ENCODE peak calls at places on chromosomes 6 and 20, in four cellular contexts. One of them, this sample, is unnamed.

GRCh38 chr6:134909701-134910595 is 40.0 kb downstream of the ALDH8A1 start:
- DNase-seq in adrenal gland: peak
- DNase-seq in endothelial cell of umbilical vein: no peak
- DNase-seq in psoas muscle: no peak
- DNase-seq in this sample: no peak

GRCh38 chr20:31661625-31662371 is 24.1 kb downstream of the COX4I2 start:
- DNase-seq in psoas muscle: peak
- DNase-seq in endothelial cell of umbilical vein: peak
- DNase-seq in adrenal gland: peak
- DNase-seq in this sample: peak

GRCh38 chr6:25027221-25027916 is 91.6 kb upstream of the RIPOR2 start:
- DNase-seq in adrenal gland: no peak
- DNase-seq in psoas muscle: no peak
- DNase-seq in endothelial cell of umbilical vein: no peak
- DNase-seq in this sample: no peak

GRCh38 chr20:24488064-24488799 is 18.8 kb downstream of the SYNDIG1 start:
- DNase-seq in psoas muscle: no peak
- DNase-seq in adrenal gland: no peak
- DNase-seq in endothelial cell of umbilical vein: no peak
- DNase-seq in this sample: no peak

GRCh38 chr6:36514554-36515456 is 32.5 kb downstream of the STK38 start:
- DNase-seq in endothelial cell of umbilical vein: no peak
- DNase-seq in adrenal gland: no peak
- DNase-seq in psoas muscle: no peak
- DNase-seq in this sample: no peak

GRCh38 chr20:58993332-58994248 is 12.5 kb downstream of the NELFCD start:
- DNase-seq in adrenal gland: peak
- DNase-seq in endothelial cell of umbilical vein: no peak
- DNase-seq in psoas muscle: no peak
- DNase-seq in this sample: no peak

GRCh38 chr6:130700397-130700796 is 126.8 kb upstream of the SMLR1 start:
- DNase-seq in psoas muscle: no peak
- DNase-seq in endothelial cell of umbilical vein: no peak
- DNase-seq in adrenal gland: no peak
- DNase-seq in this sample: no peak

GRCh38 chr6:57305754-57306153 is 11.7 kb upstream of the PRIM2 start:
- DNase-seq in psoas muscle: no peak
- DNase-seq in endothelial cell of umbilical vein: no peak
- DNase-seq in adrenal gland: no peak
- DNase-seq in this sample: peak

GRCh38 chr20:20410678-20411077 is 42.8 kb downstream of the INSM1 start:
- DNase-seq in psoas muscle: no peak
- DNase-seq in endothelial cell of umbilical vein: peak
- DNase-seq in adrenal gland: peak
- DNase-seq in this sample: no peak

GRCh38 chr6:170093658-170094596 is 197.0 kb downstream of the DLL1 start:
- DNase-seq in psoas muscle: no peak
- DNase-seq in endothelial cell of umbilical vein: no peak
- DNase-seq in adrenal gland: no peak
- DNase-seq in this sample: no peak

GRCh38 chr6:126701799-126702198 is 361.9 kb downstream of the CENPW start:
- DNase-seq in endothelial cell of umbilical vein: no peak
- DNase-seq in psoas muscle: no peak
- DNase-seq in adrenal gland: no peak
- DNase-seq in this sample: no peak

GRCh38 chr6:16964553-16965499 is 137.0 kb upstream of the STMND1 start:
- DNase-seq in psoas muscle: peak
- DNase-seq in adrenal gland: peak
- DNase-seq in endothelial cell of umbilical vein: peak
- DNase-seq in this sample: peak

GRCh38 chr6:8506123-8506522 is 70.8 kb upstream of the SLC35B3 start:
- DNase-seq in endothelial cell of umbilical vein: no peak
- DNase-seq in psoas muscle: no peak
- DNase-seq in adrenal gland: no peak
- DNase-seq in this sample: no peak

GRCh38 chr20:51481311-51481997 is 61.1 kb downstream of the NFATC2 start:
- DNase-seq in endothelial cell of umbilical vein: no peak
- DNase-seq in psoas muscle: no peak
- DNase-seq in adrenal gland: no peak
- DNase-seq in this sample: no peak

GRCh38 chr6:117344444-117345291 is 79.3 kb downstream of the VGLL2 start:
- DNase-seq in psoas muscle: no peak
- DNase-seq in adrenal gland: no peak
- DNase-seq in endothelial cell of umbilical vein: no peak
- DNase-seq in this sample: no peak

GRCh38 chr20:48329676-48330644 is 497.8 kb downstream of the PREX1 start:
- DNase-seq in endothelial cell of umbilical vein: peak
- DNase-seq in adrenal gland: no peak
- DNase-seq in psoas muscle: no peak
- DNase-seq in this sample: no peak

GRCh38 chr6:124158024-124158423 is 354.4 kb downstream of the NKAIN2 start:
- DNase-seq in psoas muscle: no peak
- DNase-seq in endothelial cell of umbilical vein: no peak
- DNase-seq in adrenal gland: no peak
- DNase-seq in this sample: no peak

GRCh38 chr6:148451690-148452089 is 109.1 kb downstream of the SASH1 start:
- DNase-seq in adrenal gland: no peak
- DNase-seq in psoas muscle: no peak
- DNase-seq in endothelial cell of umbilical vein: no peak
- DNase-seq in this sample: no peak

GRCh38 chr6:58290177-58290576 is 972.7 kb downstream of the PRIM2 start:
- DNase-seq in adrenal gland: no peak
- DNase-seq in psoas muscle: no peak
- DNase-seq in endothelial cell of umbilical vein: no peak
- DNase-seq in this sample: no peak

GRCh38 chr6:13725570-13725969 is 13.9 kb upstream of the RANBP9 start:
- DNase-seq in adrenal gland: no peak
- DNase-seq in endothelial cell of umbilical vein: no peak
- DNase-seq in psoas muscle: no peak
- DNase-seq in this sample: no peak

GRCh38 chr6:29850011-29850553 is 22.5 kb downstream of the HLA-G start:
- DNase-seq in endothelial cell of umbilical vein: no peak
- DNase-seq in psoas muscle: peak
- DNase-seq in adrenal gland: peak
- DNase-seq in this sample: no peak

GRCh38 chr20:1811621-1812498 is 83.3 kb upstream of the SIRPA start:
- DNase-seq in psoas muscle: no peak
- DNase-seq in endothelial cell of umbilical vein: no peak
- DNase-seq in adrenal gland: no peak
- DNase-seq in this sample: peak

GRCh38 chr6:118856301-118856700 is 37.7 kb upstream of the ASF1A start:
- DNase-seq in endothelial cell of umbilical vein: no peak
- DNase-seq in psoas muscle: no peak
- DNase-seq in adrenal gland: no peak
- DNase-seq in this sample: no peak

GRCh38 chr6:146498309-146498708 is 45.3 kb upstream of the RAB32 start:
- DNase-seq in endothelial cell of umbilical vein: no peak
- DNase-seq in psoas muscle: no peak
- DNase-seq in adrenal gland: no peak
- DNase-seq in this sample: no peak

GRCh38 chr20:48132834-48133233 is 347.6 kb upstream of the SULF2 start:
- DNase-seq in psoas muscle: no peak
- DNase-seq in adrenal gland: no peak
- DNase-seq in endothelial cell of umbilical vein: no peak
- DNase-seq in this sample: no peak

GRCh38 chr6:5672581-5673011 is 334.1 kb downstream of the NRN1 start:
- DNase-seq in psoas muscle: peak
- DNase-seq in endothelial cell of umbilical vein: no peak
- DNase-seq in adrenal gland: peak
- DNase-seq in this sample: peak

GRCh38 chr6:113405326-113406050 is 451.7 kb upstream of the MARCKS start:
- DNase-seq in endothelial cell of umbilical vein: no peak
- DNase-seq in adrenal gland: no peak
- DNase-seq in psoas muscle: no peak
- DNase-seq in this sample: peak

GRCh38 chr6:155645328-155645727 is 189.7 kb upstream of the NOX3 start:
- DNase-seq in psoas muscle: no peak
- DNase-seq in adrenal gland: no peak
- DNase-seq in endothelial cell of umbilical vein: peak
- DNase-seq in this sample: no peak

GRCh38 chr20:53609501-53610445 is 16.1 kb upstream of the ZNF217 start:
- DNase-seq in adrenal gland: peak
- DNase-seq in endothelial cell of umbilical vein: peak
- DNase-seq in psoas muscle: peak
- DNase-seq in this sample: peak

GRCh38 chr6:90186637-90187361 is 109.8 kb downstream of the BACH2 start:
- DNase-seq in psoas muscle: no peak
- DNase-seq in endothelial cell of umbilical vein: no peak
- DNase-seq in adrenal gland: no peak
- DNase-seq in this sample: no peak

GRCh38 chr20:46356195-46357029 is 48.1 kb upstream of the CDH22 start:
- DNase-seq in endothelial cell of umbilical vein: no peak
- DNase-seq in psoas muscle: no peak
- DNase-seq in adrenal gland: no peak
- DNase-seq in this sample: no peak

GRCh38 chr6:7243188-7243942 is 69.6 kb downstream of the SSR1 start:
- DNase-seq in adrenal gland: peak
- DNase-seq in psoas muscle: no peak
- DNase-seq in endothelial cell of umbilical vein: peak
- DNase-seq in this sample: peak

GRCh38 chr6:159098636-159099106 is 53.9 kb upstream of the TAGAP start:
- DNase-seq in adrenal gland: no peak
- DNase-seq in endothelial cell of umbilical vein: no peak
- DNase-seq in psoas muscle: no peak
- DNase-seq in this sample: no peak

GRCh38 chr6:105346052-105346451 is 56.8 kb downstream of the PREP start:
- DNase-seq in endothelial cell of umbilical vein: no peak
- DNase-seq in psoas muscle: no peak
- DNase-seq in adrenal gland: no peak
- DNase-seq in this sample: peak

GRCh38 chr6:160085226-160085625 is 36.4 kb upstream of the SLC22A1 start:
- DNase-seq in psoas muscle: no peak
- DNase-seq in adrenal gland: no peak
- DNase-seq in endothelial cell of umbilical vein: no peak
- DNase-seq in this sample: no peak

GRCh38 chr6:25942561-25943147 is 12.2 kb upstream of the SLC17A2 start:
- DNase-seq in adrenal gland: no peak
- DNase-seq in psoas muscle: no peak
- DNase-seq in endothelial cell of umbilical vein: peak
- DNase-seq in this sample: peak

GRCh38 chr6:27177454-27178000 is 70.0 kb upstream of the PRSS16 start:
- DNase-seq in adrenal gland: peak
- DNase-seq in endothelial cell of umbilical vein: peak
- DNase-seq in psoas muscle: peak
- DNase-seq in this sample: peak

GRCh38 chr6:112480551-112480950 is 133.4 kb downstream of the RFPL4B start:
- DNase-seq in psoas muscle: no peak
- DNase-seq in endothelial cell of umbilical vein: no peak
- DNase-seq in adrenal gland: no peak
- DNase-seq in this sample: peak

GRCh38 chr20:4567172-4567571 is 154.5 kb upstream of the PRND start:
- DNase-seq in adrenal gland: no peak
- DNase-seq in endothelial cell of umbilical vein: no peak
- DNase-seq in psoas muscle: no peak
- DNase-seq in this sample: no peak

GRCh38 chr20:4571759-4572531 is 149.8 kb upstream of the PRND start:
- DNase-seq in psoas muscle: no peak
- DNase-seq in adrenal gland: no peak
- DNase-seq in endothelial cell of umbilical vein: no peak
- DNase-seq in this sample: peak

GRCh38 chr20:4568560-4568959 is 153.1 kb upstream of the PRND start:
- DNase-seq in psoas muscle: no peak
- DNase-seq in adrenal gland: no peak
- DNase-seq in endothelial cell of umbilical vein: no peak
- DNase-seq in this sample: no peak

GRCh38 chr20:4569882-4570281 is 151.8 kb upstream of the PRND start:
- DNase-seq in endothelial cell of umbilical vein: no peak
- DNase-seq in psoas muscle: no peak
- DNase-seq in adrenal gland: no peak
- DNase-seq in this sample: no peak

DNA sequence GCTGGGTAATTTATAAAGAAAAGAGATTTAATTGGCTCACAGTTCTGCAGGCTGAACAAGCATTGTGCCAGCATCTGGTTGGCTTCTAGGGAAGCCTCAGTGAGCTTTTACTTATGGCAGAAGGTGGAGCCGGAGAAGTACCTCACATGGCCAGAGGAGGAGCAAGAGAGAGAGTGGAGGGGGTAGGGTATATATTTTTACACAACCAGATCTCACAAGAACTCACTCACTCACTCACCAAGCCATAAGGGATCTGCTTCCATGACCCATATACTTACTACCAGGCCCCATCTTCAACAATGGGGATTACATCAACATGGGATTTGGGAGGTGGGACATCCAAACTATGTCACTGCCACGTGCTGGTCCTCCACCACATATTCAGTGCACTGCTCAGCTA is 152.6 kb upstream of the PRND start:
- DNase-seq in psoas muscle: no peak
- DNase-seq in adrenal gland: no peak
- DNase-seq in endothelial cell of umbilical vein: no peak
- DNase-seq in this sample: no peak
- TF ChIP-seq CTCF in psoas muscle: no peak
- TF ChIP-seq CTCF in adrenal gland: no peak
- TF ChIP-seq CTCF in endothelial cell of umbilical vein: no peak
- TF ChIP-seq CTCF in this sample: no peak

GRCh38 chr6:97469451-97469850 is 186.4 kb upstream of the MMS22L start:
- DNase-seq in psoas muscle: no peak
- DNase-seq in adrenal gland: no peak
- DNase-seq in endothelial cell of umbilical vein: no peak
- DNase-seq in this sample: no peak
- H3K4me3 ChIP-seq in psoas muscle: no peak
- H3K4me3 ChIP-seq in adrenal gland: no peak
- H3K4me3 ChIP-seq in endothelial cell of umbilical vein: no peak
- H3K4me3 ChIP-seq in this sample: no peak

DNA sequence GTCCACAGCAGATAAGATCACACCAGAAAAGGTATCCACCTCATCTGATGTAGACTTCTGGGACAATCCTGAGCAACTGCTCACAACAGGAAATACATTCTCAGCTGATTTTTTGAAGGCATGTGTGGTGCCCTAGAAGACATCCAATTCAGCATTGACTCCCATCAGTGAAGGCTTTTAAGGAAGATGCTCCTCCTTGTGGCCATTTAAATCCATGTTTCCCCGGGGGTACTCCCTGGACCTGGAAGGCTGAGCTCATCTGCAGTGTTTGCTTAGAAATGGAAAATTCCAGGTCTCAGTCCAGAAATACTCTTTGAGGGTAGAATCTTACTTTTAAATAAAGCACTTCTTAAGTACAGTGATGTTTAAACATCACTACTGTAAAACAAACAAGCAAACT is 195.5 kb upstream of the PDE10A start:
- DNase-seq in psoas muscle: no peak
- DNase-seq in endothelial cell of umbilical vein: no peak
- DNase-seq in adrenal gland: no peak
- DNase-seq in this sample: no peak
- TF ChIP-seq CTCF in psoas muscle: no peak
- TF ChIP-seq CTCF in endothelial cell of umbilical vein: no peak
- TF ChIP-seq CTCF in adrenal gland: no peak
- TF ChIP-seq CTCF in this sample: no peak

GRCh38 chr6:45328523-45328922 is 393 bp downstream of the RUNX2 start:
- DNase-seq in adrenal gland: no peak
- DNase-seq in psoas muscle: no peak
- DNase-seq in endothelial cell of umbilical vein: no peak
- DNase-seq in this sample: no peak

GRCh38 chr6:45326698-45327417 is 1.3 kb upstream of the RUNX2 start:
- DNase-seq in endothelial cell of umbilical vein: no peak
- DNase-seq in psoas muscle: no peak
- DNase-seq in adrenal gland: no peak
- DNase-seq in this sample: no peak

GRCh38 chr6:45323656-45324224 is 4.4 kb upstream of the RUNX2 start:
- DNase-seq in psoas muscle: no peak
- DNase-seq in endothelial cell of umbilical vein: no peak
- DNase-seq in adrenal gland: no peak
- DNase-seq in this sample: no peak

GRCh38 chr6:45327956-45328522 is at the start of gene RUNX2:
- DNase-seq in endothelial cell of umbilical vein: no peak
- DNase-seq in psoas muscle: no peak
- DNase-seq in adrenal gland: no peak
- DNase-seq in this sample: peak
- H3K4me3 ChIP-seq in endothelial cell of umbilical vein: no peak
- H3K4me3 ChIP-seq in psoas muscle: no peak
- H3K4me3 ChIP-seq in adrenal gland: no peak
- H3K4me3 ChIP-seq in this sample: peak